ENCODE peak calls at places on chromosomes 4 and X, in four cellular contexts. One of them, this sample, is unnamed.
A peak's percentile ranks its signal among the peaks of the same experiment; 100 is the strongest.

GRCh38 chrX:26649534-26649933 is 433.6 kb downstream of the MAGEB5 start:
- DNase-seq in WTC11: no peak
- DNase-seq in HepG2: peak; percentile 4
- DNase-seq in K562: peak; percentile 29
- DNase-seq in this sample: peak; percentile 11

GRCh38 chr4:27005512-27006246 is 145.0 kb downstream of the STIM2 start:
- DNase-seq in WTC11: no peak
- DNase-seq in HepG2: no peak
- DNase-seq in K562: no peak
- DNase-seq in this sample: no peak

GRCh38 chr4:147299205-147299604 is 181.7 kb upstream of the EDNRA start:
- DNase-seq in WTC11: no peak
- DNase-seq in HepG2: no peak
- DNase-seq in K562: no peak
- DNase-seq in this sample: no peak

GRCh38 chr4:168585168-168586091 is 88.6 kb downstream of the PALLD start:
- DNase-seq in WTC11: peak; percentile 85
- DNase-seq in HepG2: peak; percentile 20
- DNase-seq in K562: peak; percentile 49
- DNase-seq in this sample: peak; percentile 60

GRCh38 chr4:100278567-100278966 is 88.3 kb upstream of the DDIT4L start:
- DNase-seq in WTC11: no peak
- DNase-seq in HepG2: no peak
- DNase-seq in K562: no peak
- DNase-seq in this sample: no peak

GRCh38 chr4:100314057-100314456 is 123.8 kb upstream of the DDIT4L start:
- DNase-seq in WTC11: no peak
- DNase-seq in HepG2: no peak
- DNase-seq in K562: no peak
- DNase-seq in this sample: no peak

GRCh38 chr4:150664935-150665334 is 83.0 kb downstream of the MAB21L2 start:
- DNase-seq in WTC11: no peak
- DNase-seq in HepG2: peak; percentile 7
- DNase-seq in K562: no peak
- DNase-seq in this sample: no peak

GRCh38 chrX:23503835-23504539 is 163.3 kb upstream of the PRDX4 start:
- DNase-seq in WTC11: no peak
- DNase-seq in HepG2: peak; percentile 15
- DNase-seq in K562: no peak
- DNase-seq in this sample: no peak

GRCh38 chr4:2388430-2389182 is 29.8 kb downstream of the ZFYVE28 start:
- DNase-seq in WTC11: no peak
- DNase-seq in HepG2: no peak
- DNase-seq in K562: no peak
- DNase-seq in this sample: no peak

GRCh38 chr4:150906987-150907633 is 108.0 kb downstream of the LRBA start:
- DNase-seq in WTC11: no peak
- DNase-seq in HepG2: no peak
- DNase-seq in K562: peak; percentile 66
- DNase-seq in this sample: no peak

GRCh38 chrX:23341452-23341851 is 6.8 kb downstream of the PTCHD1 start:
- DNase-seq in WTC11: no peak
- DNase-seq in HepG2: no peak
- DNase-seq in K562: no peak
- DNase-seq in this sample: no peak

GRCh38 chr4:180951312-180951711 is 1291.9 kb upstream of the TENM3 start:
- DNase-seq in WTC11: no peak
- DNase-seq in HepG2: no peak
- DNase-seq in K562: no peak
- DNase-seq in this sample: no peak

GRCh38 chr4:88660446-88661294 is 37.0 kb downstream of the NAP1L5 start:
- DNase-seq in WTC11: no peak
- DNase-seq in HepG2: peak; percentile 27
- DNase-seq in K562: no peak
- DNase-seq in this sample: no peak

GRCh38 chrX:20231598-20231997 is 35.1 kb downstream of the RPS6KA3 start:
- DNase-seq in WTC11: no peak
- DNase-seq in HepG2: no peak
- DNase-seq in K562: no peak
- DNase-seq in this sample: no peak

GRCh38 chr4:6944311-6945051 is 34.9 kb downstream of the TBC1D14 start:
- DNase-seq in WTC11: no peak
- DNase-seq in HepG2: no peak
- DNase-seq in K562: no peak
- DNase-seq in this sample: no peak

GRCh38 chrX:42952621-42953020 is 174.7 kb upstream of the PPP1R2C start:
- DNase-seq in WTC11: no peak
- DNase-seq in HepG2: no peak
- DNase-seq in K562: no peak
- DNase-seq in this sample: no peak

GRCh38 chr4:118278473-118279274 is 74.1 kb downstream of the PRSS12 start:
- DNase-seq in WTC11: peak; percentile 96
- DNase-seq in HepG2: peak; percentile 93
- DNase-seq in K562: peak; percentile 97
- DNase-seq in this sample: peak; percentile 97

GRCh38 chr4:63986253-63986652 is 423.0 kb downstream of the TECRL start:
- DNase-seq in WTC11: no peak
- DNase-seq in HepG2: no peak
- DNase-seq in K562: no peak
- DNase-seq in this sample: no peak

GRCh38 chr4:110970642-110971041 is 347.8 kb upstream of the PITX2 start:
- DNase-seq in WTC11: peak; percentile 79
- DNase-seq in HepG2: peak; percentile 49
- DNase-seq in K562: no peak
- DNase-seq in this sample: no peak

GRCh38 chrX:123648028-123648810 is 84.6 kb downstream of the THOC2 start:
- DNase-seq in WTC11: peak; percentile 60
- DNase-seq in HepG2: peak; percentile 81
- DNase-seq in K562: peak; percentile 9
- DNase-seq in this sample: no peak

GRCh38 chr4:19739101-19739651 is 512.5 kb upstream of the SLIT2 start:
- DNase-seq in WTC11: no peak
- DNase-seq in HepG2: no peak
- DNase-seq in K562: no peak
- DNase-seq in this sample: no peak

GRCh38 chr4:39814403-39815185 is 116.7 kb downstream of the UBE2K start:
- DNase-seq in WTC11: no peak
- DNase-seq in HepG2: peak; percentile 43
- DNase-seq in K562: no peak
- DNase-seq in this sample: peak; percentile 24

DNA sequence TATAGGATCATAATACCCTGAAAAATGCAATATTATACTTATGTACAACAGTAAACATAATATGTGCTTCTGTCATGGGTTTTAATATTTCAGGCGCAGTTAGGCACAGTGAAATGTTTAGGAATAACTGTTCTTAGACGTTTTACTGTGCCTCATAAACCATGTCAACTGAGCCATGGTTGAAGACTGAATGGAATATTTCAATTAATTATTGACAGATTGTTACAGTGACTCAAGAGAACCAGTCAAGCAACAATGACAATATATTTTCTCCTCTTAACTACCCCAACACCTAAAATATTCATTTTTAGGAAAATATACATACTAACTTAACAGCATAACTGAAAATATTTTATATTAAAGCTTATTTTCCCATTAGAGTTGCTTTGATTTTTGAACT is 852.7 kb upstream of the FRG1 start:
- DNase-seq in WTC11: no peak
- DNase-seq in HepG2: no peak
- DNase-seq in K562: no peak
- DNase-seq in this sample: no peak
- TF ChIP-seq FOXJ3 in WTC11: no peak
- TF ChIP-seq FOXJ3 in HepG2: no peak
- TF ChIP-seq FOXJ3 in K562: no peak
- TF ChIP-seq FOXJ3 in this sample: no peak

DNA sequence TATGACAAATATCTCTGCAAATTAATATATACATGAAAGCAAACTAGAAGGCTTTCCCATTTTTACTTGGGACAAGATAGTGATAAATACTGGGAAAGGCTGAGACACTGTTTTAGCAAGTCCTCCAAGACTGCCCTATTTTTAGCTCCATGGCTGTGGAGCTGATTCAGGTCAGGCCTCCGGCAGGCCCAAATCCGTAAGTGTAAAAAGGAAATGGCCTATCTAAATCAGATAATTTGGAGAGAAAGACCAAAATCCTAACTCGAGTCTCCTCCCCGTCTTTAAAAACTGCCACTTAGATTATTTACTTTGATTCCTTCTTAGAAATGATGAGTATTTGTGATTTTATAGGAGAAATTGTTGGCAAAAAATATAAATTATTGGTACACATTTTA is 2.9 kb downstream of the OTUD4 start:
- DNase-seq in WTC11: no peak
- DNase-seq in HepG2: no peak
- DNase-seq in K562: peak; percentile 48
- DNase-seq in this sample: no peak
- TF ChIP-seq FOXJ3 in WTC11: no peak
- TF ChIP-seq FOXJ3 in HepG2: no peak
- TF ChIP-seq FOXJ3 in K562: no peak
- TF ChIP-seq FOXJ3 in this sample: no peak

GRCh38 chr4:127124919-127125318 is 507.8 kb upstream of the INTU start:
- DNase-seq in WTC11: no peak
- DNase-seq in HepG2: peak; percentile 1
- DNase-seq in K562: peak; percentile 11
- DNase-seq in this sample: no peak
- TF ChIP-seq FOXJ3 in WTC11: no peak
- TF ChIP-seq FOXJ3 in HepG2: no peak
- TF ChIP-seq FOXJ3 in K562: no peak
- TF ChIP-seq FOXJ3 in this sample: no peak

DNA sequence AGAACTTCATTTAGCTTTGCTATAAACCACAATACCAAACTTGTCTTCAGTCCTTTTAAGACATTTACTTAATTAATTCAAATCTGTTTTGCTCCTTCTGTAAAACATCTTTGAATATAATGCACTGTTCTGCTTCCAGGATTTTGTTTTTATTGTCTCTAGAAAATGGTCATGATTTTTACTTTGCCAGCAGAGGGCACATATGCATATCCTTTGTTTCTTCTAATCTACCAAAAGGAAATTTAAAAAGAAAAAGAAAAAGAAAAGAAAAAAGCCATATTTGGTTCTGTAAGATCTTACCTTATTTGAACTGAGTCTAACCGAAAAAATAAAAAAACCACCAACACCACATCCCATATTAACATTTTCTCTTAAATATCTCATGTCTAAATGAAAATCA is 101.9 kb upstream of the CCSER1 start:
- DNase-seq in WTC11: no peak
- DNase-seq in HepG2: no peak
- DNase-seq in K562: no peak
- DNase-seq in this sample: no peak
- TF ChIP-seq FOXJ3 in WTC11: no peak
- TF ChIP-seq FOXJ3 in HepG2: no peak
- TF ChIP-seq FOXJ3 in K562: no peak
- TF ChIP-seq FOXJ3 in this sample: no peak

GRCh38 chr4:1248262-1249147 is at the start of gene CTBP1:
- DNase-seq in WTC11: peak; percentile 68
- DNase-seq in HepG2: peak; percentile 51
- DNase-seq in K562: peak; percentile 86
- DNase-seq in this sample: peak; percentile 100

GRCh38 chr4:1246111-1246881 is 2.6 kb downstream of the CTBP1 start:
- DNase-seq in WTC11: peak; percentile 11
- DNase-seq in HepG2: no peak
- DNase-seq in K562: no peak
- DNase-seq in this sample: peak; percentile 23

GRCh38 chr4:1245481-1246051 is 3.4 kb downstream of the CTBP1 start:
- DNase-seq in WTC11: no peak
- DNase-seq in HepG2: no peak
- DNase-seq in K562: no peak
- DNase-seq in this sample: peak; percentile 27

GRCh38 chr4:1247811-1248261 is 1.1 kb downstream of the CTBP1 start:
- DNase-seq in WTC11: peak; percentile 47
- DNase-seq in HepG2: no peak
- DNase-seq in K562: no peak
- DNase-seq in this sample: no peak

DNA sequence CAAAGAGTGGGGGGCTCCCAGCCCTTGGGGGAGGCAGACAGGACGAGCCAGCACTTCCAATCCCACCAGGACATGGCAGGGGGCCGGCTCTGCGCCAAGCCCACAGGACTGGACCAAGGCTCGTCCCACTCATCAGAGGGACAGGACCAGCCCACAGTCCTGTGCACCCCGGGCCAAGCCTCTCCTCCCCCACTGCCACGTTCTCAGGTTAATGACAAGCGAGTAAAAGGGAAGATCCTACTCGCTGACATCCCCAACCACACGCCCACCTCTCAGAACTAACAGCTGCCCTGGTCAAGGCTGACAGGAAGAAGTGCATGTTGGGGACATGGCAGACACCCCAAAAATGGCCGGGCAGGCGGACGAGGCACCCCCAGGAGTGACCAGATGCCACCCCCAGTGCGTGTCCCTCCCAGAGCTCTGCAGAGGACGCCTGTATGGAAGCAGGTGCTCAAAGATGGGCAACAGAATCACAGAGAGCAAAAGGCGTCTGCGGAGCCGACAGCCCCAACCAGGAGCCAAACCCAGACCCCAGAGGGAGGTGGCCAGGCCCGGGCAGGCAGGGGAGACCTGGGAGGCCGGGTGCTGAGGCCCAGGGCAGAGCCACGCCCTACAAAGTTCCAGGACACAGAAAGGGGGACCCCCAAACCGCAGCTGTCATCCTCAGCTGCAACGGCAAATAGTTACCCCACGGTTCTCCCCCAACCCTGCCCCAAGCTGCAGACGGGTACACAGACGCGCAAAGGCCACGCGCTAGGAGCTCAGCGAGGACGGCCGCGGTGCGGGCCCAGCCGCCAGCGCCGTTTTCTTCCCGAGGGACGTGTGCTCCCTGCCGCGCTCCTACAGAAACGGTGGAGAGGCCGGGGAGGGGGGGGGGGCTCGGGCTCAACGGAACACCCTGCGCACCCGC is 1.8 kb downstream of the CTBP1 start:
- DNase-seq in WTC11: peak; percentile 18
- DNase-seq in HepG2: no peak
- DNase-seq in K562: peak; percentile 46
- DNase-seq in this sample: peak; percentile 64
- TF ChIP-seq FOXJ3 in WTC11: no peak
- TF ChIP-seq FOXJ3 in HepG2: no peak
- TF ChIP-seq FOXJ3 in K562: no peak
- TF ChIP-seq FOXJ3 in this sample: no peak

GRCh38 chr4:52619591-52619931 is 39.5 kb downstream of the USP46 start:
- DNase-seq in WTC11: no peak
- DNase-seq in HepG2: no peak
- DNase-seq in K562: no peak
- DNase-seq in this sample: no peak
- TF ChIP-seq FOXJ3 in WTC11: no peak
- TF ChIP-seq FOXJ3 in HepG2: no peak
- TF ChIP-seq FOXJ3 in K562: no peak
- TF ChIP-seq FOXJ3 in this sample: no peak

GRCh38 chr4:8380511-8381415 is 59.8 kb downstream of the ACOX3 start:
- DNase-seq in WTC11: no peak
- DNase-seq in HepG2: no peak
- DNase-seq in K562: no peak
- DNase-seq in this sample: no peak
- TF ChIP-seq FOXJ3 in WTC11: no peak
- TF ChIP-seq FOXJ3 in HepG2: no peak
- TF ChIP-seq FOXJ3 in K562: no peak
- TF ChIP-seq FOXJ3 in this sample: no peak

DNA sequence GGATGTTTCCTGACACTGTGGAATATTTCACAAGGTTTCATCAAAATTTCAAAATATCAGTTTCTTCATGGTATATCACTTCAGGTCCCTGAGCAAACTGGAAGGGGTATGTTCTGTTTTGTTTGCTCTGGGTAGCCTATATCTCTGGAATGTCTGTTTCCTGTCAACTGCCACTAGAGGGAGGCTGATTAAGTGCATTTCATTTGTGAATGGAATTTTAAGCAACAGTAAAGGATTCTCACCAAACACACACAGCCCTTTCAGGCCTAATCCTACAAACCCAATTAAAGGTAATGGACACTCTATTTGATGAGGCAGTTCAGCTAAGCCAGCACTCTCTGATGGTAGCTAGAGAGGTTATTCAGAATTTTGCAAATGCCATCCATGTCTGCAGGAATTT is 307.1 kb downstream of the TEX13A start:
- DNase-seq in WTC11: no peak
- DNase-seq in HepG2: peak; percentile 1
- DNase-seq in K562: peak; percentile 0
- DNase-seq in this sample: peak; percentile 8
- TF ChIP-seq FOXJ3 in WTC11: no peak
- TF ChIP-seq FOXJ3 in HepG2: no peak
- TF ChIP-seq FOXJ3 in K562: no peak
- TF ChIP-seq FOXJ3 in this sample: no peak